ENCODE peak calls at places on chromosomes 2 and 18, in eight cellular contexts. X is OCI-LY7, N is sigmoid colon, V is breast epithelium, M is heart right ventricle, L is right lobe of liver, Q is adrenal gland, A is psoas muscle. U is an unnamed sample.
A peak's percentile ranks its signal among the peaks of the same experiment; 100 is the strongest.

GRCh38 chr2:174780871-174781270 is 16.6 kb upstream of the CHRNA1 start:
- DNase-seq in X (no peak), Q (no peak), N (no peak), M (no peak), A (no peak), L (no peak), V (no peak), U (no peak)

GRCh38 chr2:157486596-157487270 is 42.8 kb upstream of the CYTIP start:
- DNase-seq in A (no peak), N (no peak), M (no peak), V (no peak), L (no peak), X (no peak), Q (no peak), U (no peak)

GRCh38 chr18:21330122-21330701 is 88.2 kb downstream of the GREB1L start:
- DNase-seq in L (peak; percentile 92), V (no peak), N (no peak), X (no peak), A (no peak), M (no peak), Q (peak; percentile 17), U (no peak)

GRCh38 chr2:217147751-217148318 is 288.0 kb upstream of the TNP1 start:
- DNase-seq in Q (no peak), N (no peak), M (no peak), L (no peak), X (no peak), A (no peak), V (no peak), U (no peak)

GRCh38 chr2:143345887-143346612 is 216.8 kb downstream of the ARHGAP15 start:
- DNase-seq in V (no peak), L (no peak), N (no peak), A (no peak), Q (no peak), X (no peak), M (no peak), U (no peak)

GRCh38 chr2:128347701-128348504 is 29.2 kb upstream of the HS6ST1 start:
- DNase-seq in V (peak; percentile 93), A (peak; percentile 65), M (peak; percentile 77), L (peak; percentile 58), N (peak; percentile 91), Q (peak; percentile 91), X (no peak), U (no peak)

GRCh38 chr18:9914584-9915290 is 921 bp downstream of the VAPA start:
- DNase-seq in N (peak; percentile 84), X (peak; percentile 69), V (peak; percentile 73), A (peak; percentile 91), L (peak; percentile 89), M (peak; percentile 67), Q (peak; percentile 90), U (peak; percentile 29)

GRCh38 chr2:217942731-217943335 is 60.0 kb downstream of the TNS1 start:
- DNase-seq in L (peak; percentile 90), N (no peak), X (no peak), M (no peak), V (no peak), A (no peak), Q (peak; percentile 40), U (no peak)

DNA sequence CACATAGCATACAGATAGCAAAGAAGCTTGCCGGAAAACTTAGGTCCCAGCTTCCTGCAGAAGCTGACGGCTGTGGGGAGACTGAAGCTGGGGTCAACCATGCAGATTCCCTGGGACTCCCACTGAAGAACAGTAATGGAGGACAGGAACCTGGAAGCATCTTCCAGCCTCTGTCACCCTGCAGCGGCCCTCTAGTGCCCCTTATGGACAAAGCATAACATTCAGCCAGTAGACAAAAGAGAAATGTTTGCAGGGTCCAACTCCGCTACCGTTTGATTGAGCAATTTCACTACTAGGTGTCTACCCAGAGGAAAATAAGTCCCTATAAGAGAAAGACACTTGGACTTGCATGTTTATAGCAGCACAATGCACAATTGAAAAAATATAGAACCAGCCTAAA is 460.6 kb downstream of the CNTNAP5 start:
- DNase-seq in V (no peak), Q (no peak), A (no peak), M (no peak), X (no peak), N (no peak), L (no peak), U (no peak)
- TF ChIP-seq CTCF in V (no peak), Q (no peak), A (no peak), M (no peak), X (peak; percentile 15), N (no peak), L (no peak), U (no peak)

GRCh38 chr18:2984703-2985261 is 28.2 kb downstream of the LPIN2 start:
- DNase-seq in A (no peak), X (no peak), V (no peak), L (peak; percentile 85), M (no peak), Q (no peak), N (no peak), U (no peak)

GRCh38 chr18:2985628-2986027 is 27.3 kb downstream of the LPIN2 start:
- DNase-seq in M (no peak), X (peak; percentile 71), L (no peak), V (no peak), N (no peak), A (no peak), Q (no peak), U (no peak)

GRCh38 chr18:2988041-2988794 is 24.7 kb downstream of the LPIN2 start:
- DNase-seq in N (no peak), M (no peak), A (no peak), X (no peak), L (no peak), Q (no peak), V (no peak), U (no peak)

GRCh38 chr18:2983296-2983695 is 29.6 kb downstream of the LPIN2 start:
- DNase-seq in M (no peak), V (no peak), A (no peak), X (no peak), L (no peak), Q (no peak), N (no peak), U (no peak)

DNA sequence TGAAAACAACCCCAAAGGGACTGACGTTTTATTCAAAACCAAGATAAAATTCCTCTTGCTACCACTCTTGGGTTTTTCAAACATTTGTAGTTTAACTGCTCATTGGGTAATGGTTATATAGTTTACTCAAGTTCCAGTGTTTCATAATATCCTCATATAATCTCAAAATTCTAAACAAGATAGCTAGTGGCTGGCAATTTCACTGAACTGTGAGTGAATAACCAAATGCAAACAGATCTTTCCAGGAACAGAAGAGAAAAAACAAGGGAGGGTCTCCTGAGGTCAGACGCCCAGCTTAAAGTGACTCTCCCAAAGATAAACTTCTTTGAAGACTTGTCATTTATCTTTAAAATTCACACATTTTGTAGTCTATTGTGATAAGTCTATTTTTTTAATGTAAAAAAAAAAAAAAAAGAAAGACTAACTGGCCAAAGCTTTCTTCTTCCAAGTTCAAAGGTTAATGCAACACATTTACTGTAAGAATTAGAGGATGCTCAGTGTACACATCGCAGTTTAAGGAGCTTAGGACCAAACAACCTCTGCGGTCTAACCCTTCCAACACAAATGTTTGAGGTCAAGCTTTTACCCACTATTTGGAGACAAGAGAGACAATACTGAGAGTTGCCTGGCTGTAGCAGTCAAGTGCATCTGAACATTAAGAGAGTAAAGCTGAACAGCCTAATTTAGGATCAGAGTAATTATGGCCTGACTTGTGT is 26.6 kb downstream of the LPIN2 start:
- DNase-seq in Q (no peak), A (no peak), V (no peak), M (no peak), X (no peak), N (no peak), L (no peak), U (no peak)
- H3K4me1 ChIP-seq in Q (peaks cover 27% of the 10 kb centered on the region), A (peaks cover 12% of the 10 kb centered on the region), V (no peaks in the 10 kb centered on the region), M (peaks cover 20% of the 10 kb centered on the region), X (peaks cover 41% of the 10 kb centered on the region), N (peaks cover 28% of the 10 kb centered on the region), L (peaks cover 3% of the 10 kb centered on the region), U (peaks cover 19% of the 10 kb centered on the region)

GRCh38 chr2:30150786-30151185 is 4.0 kb downstream of the YPEL5 start:
- DNase-seq in M (no peak), L (no peak), X (no peak), N (no peak), Q (no peak), V (no peak), A (no peak), U (no peak)

GRCh38 chr2:30148850-30149249 is 2.0 kb downstream of the YPEL5 start:
- DNase-seq in X (peak; percentile 32), A (no peak), Q (no peak), V (no peak), M (no peak), N (no peak), L (no peak), U (no peak)

GRCh38 chr2:30149513-30149912 is 2.7 kb downstream of the YPEL5 start:
- DNase-seq in A (no peak), L (no peak), M (no peak), X (peak; percentile 29), N (no peak), V (no peak), Q (no peak), U (no peak)

GRCh38 chr2:30147715-30148611 is 1.2 kb downstream of the YPEL5 start:
- DNase-seq in N (peak; percentile 91), M (peak; percentile 85), A (peak; percentile 90), V (peak; percentile 67), X (peak; percentile 84), L (peak; percentile 86), Q (peak; percentile 75), U (peak; percentile 17)

DNA sequence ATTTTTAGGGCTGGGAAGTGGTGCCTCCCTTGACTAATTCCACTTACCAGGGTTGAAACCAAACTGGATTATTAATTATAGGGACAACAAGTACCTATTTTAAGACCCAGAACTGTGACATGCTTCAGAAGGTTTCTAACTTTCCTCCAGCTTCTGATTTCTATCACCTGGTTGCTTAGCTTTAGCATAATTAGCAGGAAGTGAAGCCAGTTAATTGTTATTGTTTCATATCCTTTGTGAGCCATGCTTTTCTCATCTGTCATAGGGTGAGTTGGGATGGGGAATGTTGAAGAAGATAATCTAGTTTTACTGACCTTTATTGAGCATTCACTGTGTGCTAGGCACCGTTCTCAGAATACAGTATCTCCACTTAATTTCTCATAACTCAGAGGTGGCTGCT is 3.2 kb downstream of the YPEL5 start:
- DNase-seq in L (no peak), V (no peak), M (no peak), Q (no peak), X (peak; percentile 42), A (no peak), N (no peak), U (no peak)
- H3K4me3 ChIP-seq in L (no peak overlapping the region), V (no peak overlapping the region), M (no peak overlapping the region), Q (no peak overlapping the region), X (peak overlapping the region; percentile 72), A (peak overlapping the region; percentile 94), N (no peak overlapping the region), U (peak overlapping the region; percentile 100)

DNA sequence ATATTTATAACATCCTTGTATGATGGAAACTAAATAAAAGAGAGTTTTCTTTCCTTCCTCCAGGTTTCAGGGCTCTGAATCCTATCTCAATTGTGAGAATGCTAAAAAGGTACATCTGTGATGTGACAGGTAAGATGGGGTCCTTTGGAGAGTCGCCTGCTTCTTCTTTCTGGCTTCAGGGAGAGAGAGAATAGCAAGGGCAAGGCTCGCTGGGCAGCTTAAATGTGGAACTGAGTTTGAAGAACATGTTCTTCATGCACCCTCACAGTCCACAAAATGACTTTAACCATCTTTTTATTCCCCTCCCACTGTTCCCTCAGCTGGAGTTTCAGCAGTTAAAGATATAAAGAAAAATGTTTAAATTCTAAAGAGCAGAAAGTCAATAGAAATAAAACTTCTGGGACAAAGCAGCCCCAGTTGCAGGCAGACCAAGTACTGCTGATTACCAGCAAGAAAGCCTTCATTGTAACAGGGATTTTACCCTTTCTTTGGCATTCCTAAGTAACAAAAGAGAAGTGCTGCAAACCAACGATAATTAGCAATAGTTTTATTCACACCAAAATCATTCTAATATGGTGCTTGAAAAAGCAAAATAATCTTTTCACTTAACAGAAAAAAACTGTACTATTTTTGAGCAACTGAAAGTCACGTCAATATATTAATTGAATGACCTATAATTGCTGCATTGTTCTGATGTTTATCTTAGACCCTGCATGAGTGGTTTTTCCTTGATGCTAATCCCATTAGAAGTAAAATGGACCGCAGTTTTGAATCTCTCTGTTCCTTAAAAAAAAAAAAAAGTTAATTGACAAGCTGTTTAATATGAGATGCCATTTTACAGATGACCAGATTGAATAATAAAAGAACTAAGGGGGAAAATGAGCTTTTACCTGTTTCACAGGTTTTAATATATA is 61.5 kb downstream of the LRP2 start:
- DNase-seq in N (no peak), X (no peak), Q (no peak), L (no peak), M (no peak), A (no peak), V (no peak), U (no peak)
- TF ChIP-seq CTCF in N (no peak), X (no peak), Q (no peak), L (no peak), M (no peak), A (no peak), V (no peak), U (no peak)

U was measured in ascending aorta.